ENCODE peak calls at places on chromosomes 12 and 14, in ten cellular contexts. Y, L, F, I, E, P, K, J, Z and V are unnamed samples.

GRCh38 chr12:93892431-93893210 is 215.4 kb downstream of the CRADD start:
- DNase-seq in K (no peak), J (no peak), P (no peak), E (no peak), I (no peak), Y (peak; percentile 19), L (no peak), Z (no peak), F (no peak), V (no peak)

GRCh38 chr14:37711499-37712475 is 116.4 kb downstream of the TTC6 start:
- DNase-seq in F (no peak), Y (no peak), I (no peak), J (no peak), Z (no peak), P (no peak), K (no peak), E (no peak), L (no peak), V (no peak)

GRCh38 chr12:75177997-75178396 is 31.6 kb downstream of the KCNC2 start:
- DNase-seq in I (no peak), K (peak; percentile 72), P (no peak), Z (no peak), Y (no peak), L (no peak), F (no peak), E (peak; percentile 62), J (no peak), V (no peak)

GRCh38 chr12:110600254-110600653 is 13.7 kb upstream of the TCTN1 start:
- DNase-seq in L (no peak), Z (no peak), J (no peak), Y (no peak), F (no peak), K (no peak), P (peak; percentile 20), I (no peak), E (peak; percentile 52), V (no peak)

GRCh38 chr12:25276199-25276937 is 25.6 kb upstream of the KRAS start:
- DNase-seq in K (peak; percentile 14), L (peak; percentile 48), E (peak; percentile 86), Y (peak; percentile 77), P (peak; percentile 66), F (no peak), J (no peak), Z (no peak), I (peak; percentile 59), V (no peak)

GRCh38 chr12:92648242-92649031 is 54.4 kb upstream of the PLEKHG7 start:
- DNase-seq in F (no peak), I (no peak), J (no peak), Y (no peak), L (no peak), P (no peak), Z (no peak), E (peak; percentile 9), K (no peak), V (no peak)

GRCh38 chr12:128976120-128976519 is 122.8 kb downstream of the GLT1D1 start:
- DNase-seq in L (peak; percentile 49), J (no peak), I (no peak), Z (peak; percentile 72), E (peak; percentile 7), F (no peak), P (no peak), K (no peak), Y (peak; percentile 36), V (no peak)

GRCh38 chr12:10855807-10856206 is 6.5 kb upstream of the PRR4 start:
- DNase-seq in F (no peak), L (no peak), Y (no peak), P (no peak), I (no peak), K (no peak), J (no peak), E (no peak), Z (no peak), V (no peak)

GRCh38 chr14:90154110-90154509 is 92.3 kb downstream of the KCNK13 start:
- DNase-seq in J (no peak), E (no peak), L (no peak), P (no peak), Z (no peak), Y (no peak), I (no peak), F (no peak), K (no peak), V (no peak)

GRCh38 chr12:50112456-50113218 is 601 bp downstream of the COX14 start:
- DNase-seq in K (no peak), Y (no peak), E (peak; percentile 55), F (no peak), J (no peak), L (no peak), I (peak; percentile 66), P (peak; percentile 66), Z (no peak), V (no peak)

GRCh38 chr12:104010800-104011199 is 39.2 kb downstream of the GLT8D2 start:
- DNase-seq in K (no peak), F (no peak), P (no peak), J (no peak), Z (no peak), Y (no peak), I (no peak), L (no peak), E (no peak), V (no peak)

GRCh38 chr12:71216725-71217579 is 59.2 kb upstream of the TSPAN8 start:
- DNase-seq in K (no peak), Z (no peak), P (peak; percentile 41), E (peak; percentile 1), L (no peak), J (no peak), Y (peak; percentile 65), F (no peak), I (peak; percentile 45), V (no peak)

GRCh38 chr12:79763748-79764452 is 73.1 kb upstream of the PAWR start:
- DNase-seq in Z (no peak), P (no peak), I (no peak), Y (no peak), K (no peak), J (no peak), L (no peak), F (no peak), E (no peak), V (no peak)

GRCh38 chr14:89214221-89214965 is 202.6 kb downstream of the FOXN3 start:
- DNase-seq in Y (peak; percentile 96), I (peak; percentile 91), E (no peak), K (no peak), L (no peak), P (peak; percentile 93), J (no peak), Z (peak; percentile 38), F (peak; percentile 63), V (peak; percentile 90)

GRCh38 chr12:131066886-131067490 is 113.3 kb downstream of the ADGRD1 start:
- DNase-seq in I (peak; percentile 41), E (no peak), Y (no peak), K (no peak), J (no peak), P (no peak), L (no peak), Z (peak; percentile 24), F (peak; percentile 12), V (peak; percentile 56)

GRCh38 chr12:19223018-19223417 is 93.5 kb downstream of the PLEKHA5 start:
- DNase-seq in Z (no peak), F (no peak), K (no peak), Y (no peak), E (peak; percentile 28), I (no peak), P (no peak), J (no peak), L (no peak), V (no peak)

GRCh38 chr12:42030588-42030987 is 114.1 kb downstream of the GXYLT1 start:
- DNase-seq in J (no peak), P (no peak), L (no peak), Y (no peak), I (no peak), Z (no peak), E (no peak), K (no peak), F (no peak), V (no peak)

GRCh38 chr14:54737132-54737711 is 165.4 kb downstream of the GCH1 start:
- DNase-seq in F (no peak), E (peak; percentile 82), K (no peak), L (no peak), J (no peak), I (no peak), P (no peak), Y (no peak), Z (no peak), V (no peak)

GRCh38 chr12:108840605-108841328 is 16.6 kb downstream of the SSH1 start:
- DNase-seq in K (no peak), L (no peak), I (no peak), Y (no peak), J (no peak), E (peak; percentile 97), F (no peak), P (no peak), Z (no peak), V (no peak)

GRCh38 chr12:20624718-20625117 is 70.4 kb upstream of the SLCO1C1 start:
- DNase-seq in K (no peak), F (no peak), Z (no peak), P (no peak), E (peak; percentile 1), L (no peak), J (no peak), I (no peak), Y (no peak), V (no peak)

GRCh38 chr14:100138082-100138787 is 21.2 kb downstream of the DEGS2 start:
- DNase-seq in Z (no peak), Y (no peak), L (no peak), P (no peak), E (no peak), I (no peak), J (no peak), K (no peak), F (no peak), V (no peak)

GRCh38 chr12:81859521-81859920 is 100.4 kb upstream of the PPFIA2 start:
- DNase-seq in L (no peak), P (no peak), J (no peak), I (no peak), Z (no peak), Y (no peak), E (no peak), F (no peak), K (no peak), V (no peak)

GRCh38 chr14:34971381-34971780 is 11.4 kb upstream of the SRP54 start:
- DNase-seq in K (no peak), J (no peak), Z (no peak), E (peak; percentile 1), Y (no peak), L (no peak), P (no peak), F (no peak), I (no peak), V (no peak)

GRCh38 chr12:27573972-27574371 is 50.0 kb downstream of the PPFIBP1 start:
- DNase-seq in P (no peak), Z (no peak), L (no peak), I (no peak), K (peak; percentile 87), J (no peak), F (no peak), E (peak; percentile 97), Y (no peak), V (no peak)

GRCh38 chr14:70601162-70601561 is 707 bp upstream of the MED6 start:
- DNase-seq in J (no peak), E (no peak), Y (no peak), L (no peak), K (peak; percentile 21), F (no peak), I (no peak), Z (no peak), P (no peak), V (no peak)

GRCh38 chr12:2550470-2551090 is 244.2 kb upstream of the FKBP4 start:
- DNase-seq in E (no peak), K (no peak), I (no peak), Z (no peak), Y (no peak), P (no peak), L (peak; percentile 59), F (no peak), J (no peak), V (peak; percentile 36)